ENCODE peak calls at places on chromosomes 11 and 22, in nine cellular contexts. Q is Caco-2, T is cardiac muscle cell, F is HFF-Myc, A is left ventricle myocardium inferior, X is choroid plexus epithelial cell, C is fibroblast of mammary gland, U is heart left ventricle, Z is heart right ventricle. Y is an unnamed sample.

GRCh38 chr11:34997872-34998548 is 81.6 kb downstream of the PDHX start:
- DNase-seq in T (peak; percentile 58), C (peak; percentile 59), Q (no peak), X (peak; percentile 65), Z (no peak), U (no peak), F (no peak), A (no peak), Y (no peak)

GRCh38 chr22:19654338-19654922 is 59.9 kb upstream of the SEPTIN5 start:
- DNase-seq in T (no peak), X (no peak), F (no peak), Q (no peak), Z (no peak), C (no peak), A (no peak), U (no peak), Y (no peak)

GRCh38 chr22:49323751-49324415 is 503.8 kb downstream of the BRD1 start:
- DNase-seq in A (no peak), Z (no peak), C (no peak), T (no peak), F (no peak), U (no peak), Q (no peak), X (no peak), Y (no peak)

GRCh38 chr11:123624974-123625373 is 29.4 kb downstream of the SCN3B start:
- DNase-seq in F (no peak), C (peak; percentile 47), T (peak; percentile 77), X (peak; percentile 7), Z (no peak), Q (no peak), U (no peak), A (no peak), Y (no peak)

GRCh38 chr22:37486224-37486845 is at the start of gene MFNG:
- DNase-seq in U (peak; percentile 79), A (peak; percentile 70), T (peak; percentile 25), F (no peak), Q (peak; percentile 72), X (peak; percentile 48), Z (peak; percentile 74), C (no peak), Y (no peak)

GRCh38 chr22:43114958-43115357 is 4.4 kb downstream of the BIK start:
- DNase-seq in A (no peak), Z (no peak), U (no peak), C (no peak), Q (no peak), F (no peak), X (no peak), T (no peak), Y (no peak)

GRCh38 chr11:8271106-8271886 is 7.6 kb upstream of the LMO1 start:
- DNase-seq in A (no peak), X (no peak), Q (peak; percentile 9), U (no peak), C (no peak), T (no peak), Z (no peak), F (no peak), Y (no peak)

GRCh38 chr11:71490044-71490730 is 36.9 kb upstream of the KRTAP5-7 start:
- DNase-seq in Q (peak; percentile 32), F (no peak), T (no peak), C (no peak), Z (no peak), X (no peak), A (no peak), U (no peak), Y (no peak)

GRCh38 chr22:22422629-22423112 is 85.9 kb downstream of the ZNF280B start:
- DNase-seq in C (peak; percentile 63), F (peak; percentile 17), U (peak; percentile 46), X (peak; percentile 82), Q (peak; percentile 68), Z (peak; percentile 55), A (peak; percentile 59), T (peak; percentile 71), Y (peak; percentile 45)
- TF ChIP-seq CTCF in C (peak; percentile 92), F (peak; percentile 93), U (peak; percentile 72), X (peak; percentile 93), Q (peak; percentile 67), Z (peak; percentile 44), A (peak; percentile 78), T (peak; percentile 97), Y (peak; percentile 92)

GRCh38 chr22:30398685-30399680 is 2.2 kb downstream of the SEC14L2 start:
- DNase-seq in F (no peak), X (no peak), C (peak; percentile 57), A (no peak), Q (no peak), Z (no peak), U (no peak), T (no peak), Y (no peak)
- H3K4me3 ChIP-seq in F (no peak overlapping the region), X (peak overlapping the region; percentile 87), C (peak overlapping the region; percentile 78), A (no peak overlapping the region), Q (no peak overlapping the region), Z (no peak overlapping the region), U (no peak overlapping the region), T (no peak overlapping the region), Y (peak overlapping the region; percentile 88)

GRCh38 chr11:128603003-128603715 is 15.8 kb upstream of the ETS1 start:
- DNase-seq in F (no peak), Q (no peak), A (no peak), T (no peak), X (no peak), U (no peak), Z (no peak), C (no peak), Y (no peak)
- TF ChIP-seq CTCF in F (no peak), Q (no peak), A (no peak), T (no peak), X (no peak), U (no peak), Z (no peak), C (no peak), Y (no peak)

GRCh38 chr22:32164084-32164894 is 5.2 kb upstream of the C22orf42 start:
- DNase-seq in X (no peak), C (no peak), A (no peak), Z (no peak), F (no peak), T (no peak), U (no peak), Q (no peak), Y (no peak)

GRCh38 chr22:32158712-32159533 is at the start of gene C22orf42:
- DNase-seq in Q (no peak), T (no peak), U (no peak), C (no peak), A (no peak), X (no peak), F (no peak), Z (no peak), Y (no peak)
- H3K4me3 ChIP-seq in Q (no peak within 1 kb of the TSS), T (no peak within 1 kb of the TSS), U (no peak within 1 kb of the TSS), C (no peak within 1 kb of the TSS), A (no peak within 1 kb of the TSS), X (no peak within 1 kb of the TSS), F (no peak within 1 kb of the TSS), Z (no peak within 1 kb of the TSS), Y (no peak within 1 kb of the TSS)

DNA sequence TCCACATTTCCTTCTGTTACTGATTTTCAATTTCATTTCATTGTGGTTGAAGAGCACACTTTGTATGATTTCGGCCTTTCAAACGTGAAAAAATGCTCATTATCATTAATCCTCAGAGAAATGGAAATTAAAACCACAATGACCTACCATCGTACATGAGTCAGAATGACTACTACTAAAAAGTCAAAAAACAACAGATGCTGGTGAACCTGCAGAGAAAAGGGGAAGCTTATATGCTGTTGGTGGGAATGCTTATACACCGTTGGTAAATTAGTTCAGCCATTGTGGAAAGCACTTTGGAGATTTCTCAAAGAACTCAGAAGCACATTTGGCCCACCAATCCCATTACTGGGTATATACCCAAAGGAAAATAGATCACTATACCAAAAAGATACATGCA is 57.6 kb downstream of the DLG2 start:
- DNase-seq in F (no peak), A (no peak), T (no peak), X (no peak), C (peak; percentile 3), U (no peak), Z (no peak), Q (no peak), Y (no peak)
- TF ChIP-seq CTCF in F (no peak), A (no peak), T (no peak), X (no peak), C (no peak), U (no peak), Z (no peak), Q (no peak), Y (no peak)

DNA sequence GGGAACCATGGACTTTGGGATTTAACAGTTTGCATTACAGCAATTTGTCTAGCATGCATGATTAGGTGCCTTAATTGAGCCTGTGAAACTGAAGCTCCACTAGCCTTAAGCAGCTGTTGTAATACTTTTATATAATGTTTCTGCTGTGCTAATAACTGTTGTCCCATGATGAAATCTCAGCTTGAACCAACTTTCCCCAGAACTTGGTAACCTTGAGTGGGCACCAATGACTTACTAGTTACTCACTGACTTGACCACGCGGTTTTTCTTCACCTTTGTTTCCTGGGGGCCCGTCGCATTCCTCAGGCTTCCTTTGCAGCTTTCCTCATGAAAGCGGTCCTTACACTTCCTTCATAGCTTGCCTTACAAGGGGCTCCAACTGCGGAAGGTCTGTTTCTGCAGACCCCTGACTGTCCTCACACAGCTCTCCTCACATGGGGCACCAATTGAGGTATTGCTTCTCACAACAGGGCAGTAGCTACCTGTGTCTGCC is 11.2 kb upstream of the GLYATL1 start:
- DNase-seq in Q (peak; percentile 47), A (no peak), C (no peak), U (no peak), Z (no peak), X (no peak), F (no peak), T (no peak), Y (no peak)
- H3K4me3 ChIP-seq in Q (peak overlapping the region; percentile 32), A (no peak overlapping the region), C (no peak overlapping the region), U (no peak overlapping the region), Z (no peak overlapping the region), X (no peak overlapping the region), F (no peak overlapping the region), T (peak overlapping the region; percentile 29), Y (peak overlapping the region; percentile 13)

GRCh38 chr11:81007046-81007445 is 1566.2 kb upstream of the TENM4 start:
- DNase-seq in A (no peak), C (peak; percentile 48), F (no peak), Z (no peak), Q (no peak), X (peak; percentile 68), T (peak; percentile 59), U (no peak), Y (no peak)
- TF ChIP-seq CTCF in A (no peak), C (no peak), F (no peak), Z (no peak), Q (peak; percentile 22), X (peak; percentile 35), T (peak; percentile 23), U (peak; percentile 28), Y (peak; percentile 18)

Y was measured in kidney epithelial cell.